ENCODE peak calls at places on chromosome 4, in four cellular contexts. P is iris pigment epithelial cell, H is cardiac muscle cell, Q is NCI-H1436. F is an unnamed sample.

GRCh38 chr4:149708513-149709175 is 107.0 kb downstream of the IQCM start:
- DNase-seq in P (peak; percentile 53), Q (no peak), H (no peak), F (no peak)

GRCh38 chr4:244471-244870 is 60.8 kb downstream of the ZNF732 start:
- DNase-seq in Q (peak; percentile 24), P (no peak), H (peak; percentile 32), F (peak; percentile 30)

GRCh38 chr4:151721466-151721865 is 39.3 kb downstream of the GATB start:
- DNase-seq in H (no peak), Q (no peak), P (no peak), F (no peak)

GRCh38 chr4:74632634-74633033 is 161.7 kb downstream of the BTC start:
- DNase-seq in H (no peak), P (peak; percentile 100), Q (no peak), F (no peak)

GRCh38 chr4:169540774-169541173 is 71.6 kb downstream of the NEK1 start:
- DNase-seq in P (peak; percentile 22), Q (no peak), H (no peak), F (no peak)

GRCh38 chr4:108454227-108454626 is 166.1 kb upstream of the RPL34 start:
- DNase-seq in Q (no peak), P (no peak), H (no peak), F (no peak)

GRCh38 chr4:56666279-56666678 is 14.8 kb downstream of the HOPX start:
- DNase-seq in H (no peak), Q (no peak), P (peak; percentile 20), F (peak; percentile 13)

GRCh38 chr4:138595731-138596465 is 353.7 kb upstream of the SLC7A11 start:
- DNase-seq in Q (no peak), P (no peak), H (no peak), F (no peak)

GRCh38 chr4:15766821-15767220 is 11.3 kb upstream of the CD38 start:
- DNase-seq in P (no peak), H (no peak), Q (no peak), F (no peak)

GRCh38 chr4:180665994-180666818 is 1577.0 kb upstream of the TENM3 start:
- DNase-seq in Q (no peak), P (peak; percentile 51), H (peak; percentile 84), F (peak; percentile 31)

F was measured in NCI-H1930.